ENCODE peak calls at places on chromosomes 5 and 9, in seven cellular contexts. I is DMS153; M is activated CD4-positive, alpha-beta T cell treated with anti-CD3 and anti-CD28 coated beads, Interleukin-2, amount 50 U/mL, for 1 hour; C is body of pancreas; W is naive thymus-derived CD8-positive, alpha-beta T cell; L is COR-L47; Y is stimulated activated CD4-positive, alpha-beta T cell treated with anti-CD3 and anti-CD28 coated beads, Interleukin-15, amount 100 ng/mL, for 1 hour. X is an unnamed sample.

GRCh38 chr5:43649256-43649655 is 46.3 kb downstream of the NNT start:
- DNase-seq in I (no peak), M (no peak), C (no peak), W (no peak), L (no peak), Y (no peak), X (no peak)

GRCh38 chr9:136551401-136552116 is 5.7 kb upstream of the NOTCH1 start:
- DNase-seq in I (no peak), M (no peak), C (peak), W (no peak), L (no peak), Y (no peak), X (peak)

GRCh38 chr5:96680759-96681158 is 18.6 kb downstream of the CAST start:
- DNase-seq in I (no peak), M (no peak), C (no peak), W (no peak), L (no peak), Y (no peak), X (no peak)

GRCh38 chr9:137759649-137760321 is 117.8 kb upstream of the CACNA1B start:
- DNase-seq in I (no peak), M (no peak), C (no peak), W (no peak), L (no peak), Y (no peak), X (no peak)

GRCh38 chr5:65305913-65306312 is 175.8 kb downstream of the ADAMTS6 start:
- DNase-seq in I (no peak), M (no peak), C (no peak), W (no peak), L (no peak), Y (no peak), X (no peak)

GRCh38 chr5:75522542-75522941 is 10.9 kb downstream of the POLK start:
- DNase-seq in I (no peak), M (no peak), C (no peak), W (no peak), L (no peak), Y (no peak), X (no peak)

GRCh38 chr9:134738869-134739659 is 97.5 kb downstream of the COL5A1 start:
- DNase-seq in I (peak), M (peak), C (peak), W (peak), L (peak), Y (peak), X (peak)

GRCh38 chr5:131384181-131384580 is 120.3 kb downstream of the CDC42SE2 start:
- DNase-seq in I (no peak), M (no peak), C (no peak), W (no peak), L (no peak), Y (no peak), X (no peak)

GRCh38 chr5:137395011-137395755 is 103.9 kb downstream of the SPOCK1 start:
- DNase-seq in I (peak), M (no peak), C (no peak), W (no peak), L (peak), Y (no peak), X (no peak)

GRCh38 chr5:96752341-96753016 is 55.3 kb downstream of the ERAP1 start:
- DNase-seq in I (no peak), M (no peak), C (peak), W (peak), L (peak), Y (no peak), X (peak)

GRCh38 chr5:38556115-38556598 is 289 bp downstream of the LIFR start:
- DNase-seq in I (no peak), M (no peak), C (peak), W (no peak), L (no peak), Y (no peak), X (no peak)

GRCh38 chr5:6158974-6159863 is 219.1 kb downstream of the MED10 start:
- DNase-seq in I (peak), M (no peak), C (no peak), W (no peak), L (peak), Y (no peak), X (no peak)

GRCh38 chr5:74288448-74289109 is 351.9 kb downstream of the ENC1 start:
- DNase-seq in I (no peak), M (no peak), C (no peak), W (no peak), L (no peak), Y (no peak), X (no peak)

GRCh38 chr9:136599074-136599531 is 53.3 kb upstream of the NOTCH1 start:
- DNase-seq in I (no peak), M (no peak), C (no peak), W (no peak), L (no peak), Y (no peak), X (no peak)

GRCh38 chr9:35954942-35955546 is 2.9 kb downstream of the OR2S2 start:
- DNase-seq in I (peak), M (peak), C (peak), W (peak), L (peak), Y (no peak), X (peak)

GRCh38 chr5:76345582-76345981 is 57.5 kb upstream of the IQGAP2 start:
- DNase-seq in I (no peak), M (no peak), C (no peak), W (no peak), L (no peak), Y (no peak), X (no peak)

GRCh38 chr9:13278368-13279246 is 885 bp downstream of the MPDZ start:
- DNase-seq in I (no peak), M (no peak), C (peak), W (no peak), L (peak), Y (no peak), X (peak)

GRCh38 chr5:53087171-53087570 is 22.4 kb downstream of the MOCS2 start:
- DNase-seq in I (no peak), M (no peak), C (no peak), W (no peak), L (no peak), Y (no peak), X (no peak)

GRCh38 chr5:75933489-75933888 is 149.7 kb upstream of the SV2C start:
- DNase-seq in I (no peak), M (no peak), C (no peak), W (no peak), L (no peak), Y (no peak), X (no peak)

GRCh38 chr9:93280661-93281259 is 96.8 kb downstream of the WNK2 start:
- DNase-seq in I (no peak), M (no peak), C (no peak), W (no peak), L (no peak), Y (no peak), X (peak)

GRCh38 chr9:34492051-34492450 is 30.7 kb downstream of the ENHO start:
- DNase-seq in I (no peak), M (no peak), C (no peak), W (no peak), L (no peak), Y (no peak), X (no peak)

GRCh38 chr9:72599874-72600534 is 78.6 kb downstream of the TMC1 start:
- DNase-seq in I (no peak), M (no peak), C (no peak), W (no peak), L (no peak), Y (no peak), X (no peak)

X was measured in mucosa of gallbladder.